ENCODE peak calls at places on chromosomes 1 and 21, in nine cellular contexts. I is CD8-positive, alpha-beta T cell; L is SK-N-MC; V is tibial artery; W is cardiac muscle cell; Y is endodermal cell; B is mammary epithelial cell; T is HCT116; Q is K562. E is an unnamed sample.

GRCh38 chr1:3342960-3343359 is 111.5 kb upstream of the ARHGEF16 start:
- DNase-seq in Y (no peak), W (no peak), L (no peak), V (no peak), I (no peak), T (no peak), Q (no peak), B (no peak), E (no peak)

GRCh38 chr21:37380349-37381323 is 14.1 kb downstream of the DYRK1A start:
- DNase-seq in B (peak; percentile 33), L (no peak), T (no peak), W (no peak), Q (peak; percentile 51), V (no peak), I (no peak), Y (no peak), E (no peak)

GRCh38 chr21:35113064-35113463 is 64.0 kb upstream of the RUNX1 start:
- DNase-seq in I (no peak), Y (no peak), L (no peak), V (no peak), W (no peak), T (no peak), Q (peak; percentile 43), B (peak; percentile 78), E (no peak)

GRCh38 chr21:29657228-29657989 is 282.4 kb downstream of the GRIK1 start:
- DNase-seq in W (no peak), L (no peak), Q (peak; percentile 80), B (no peak), T (no peak), V (no peak), Y (no peak), I (no peak), E (no peak)

GRCh38 chr1:175649416-175649815 is 94.0 kb downstream of the TNR start:
- DNase-seq in Y (peak; percentile 64), B (no peak), L (no peak), I (no peak), Q (no peak), V (no peak), T (no peak), W (no peak), E (no peak)

GRCh38 chr1:86648255-86648654 is 56.1 kb upstream of the SH3GLB1 start:
- DNase-seq in L (no peak), W (no peak), Q (no peak), V (no peak), B (peak; percentile 83), Y (no peak), I (no peak), T (peak; percentile 43), E (no peak)

GRCh38 chr21:38333290-38334272 is 76.8 kb downstream of the KCNJ15 start:
- DNase-seq in Y (peak; percentile 57), W (no peak), V (peak; percentile 60), L (no peak), Q (peak; percentile 17), I (no peak), B (no peak), T (no peak), E (no peak)

GRCh38 chr1:27001570-27002360 is 8.3 kb downstream of the TRNP1 start:
- DNase-seq in V (peak; percentile 80), Y (peak; percentile 61), Q (no peak), B (peak; percentile 94), I (no peak), W (no peak), L (no peak), T (no peak), E (peak; percentile 85)

GRCh38 chr1:185813401-185813979 is 79.3 kb downstream of the HMCN1 start:
- DNase-seq in I (no peak), Q (peak; percentile 69), L (peak; percentile 84), W (peak; percentile 59), T (peak; percentile 43), Y (no peak), V (no peak), B (peak; percentile 45), E (no peak)

GRCh38 chr21:38263493-38263892 is 6.7 kb downstream of the KCNJ15 start:
- DNase-seq in W (no peak), Y (no peak), I (no peak), Q (no peak), L (no peak), T (no peak), B (peak; percentile 58), V (no peak), E (no peak)

GRCh38 chr1:24825174-24825573 is 79.9 kb downstream of the CLIC4 start:
- DNase-seq in V (no peak), W (no peak), B (no peak), T (no peak), Q (no peak), I (no peak), Y (no peak), L (no peak), E (no peak)

GRCh38 chr1:212162635-212163034 is 122.6 kb upstream of the PPP2R5A start:
- DNase-seq in L (no peak), Q (peak; percentile 47), Y (no peak), T (no peak), V (no peak), W (no peak), B (peak; percentile 73), I (peak; percentile 22), E (no peak)

GRCh38 chr1:240967070-240967724 is 355.2 kb upstream of the GREM2 start:
- DNase-seq in V (no peak), Q (no peak), I (no peak), W (peak; percentile 18), B (no peak), T (no peak), Y (no peak), L (no peak), E (no peak)

GRCh38 chr1:26959722-26960624 is at the start of gene KDF1:
- DNase-seq in T (peak; percentile 61), Q (peak; percentile 70), Y (peak; percentile 96), L (no peak), V (no peak), W (peak; percentile 39), I (peak; percentile 69), B (peak; percentile 87), E (peak; percentile 93)

GRCh38 chr1:18783705-18784522 is 75.5 kb downstream of the TAS1R2 start:
- DNase-seq in B (no peak), V (no peak), Q (no peak), W (no peak), T (no peak), I (no peak), L (no peak), Y (peak; percentile 60), E (no peak)

GRCh38 chr1:970242-970972 is 4.1 kb downstream of the PLEKHN1 start:
- DNase-seq in W (no peak), L (no peak), B (no peak), Y (peak; percentile 76), Q (no peak), V (no peak), T (no peak), I (no peak), E (no peak)

GRCh38 chr1:115070993-115071661 is 18.2 kb downstream of the TSPAN2 start:
- DNase-seq in Y (no peak), B (no peak), T (no peak), Q (no peak), I (no peak), W (no peak), V (no peak), L (no peak), E (no peak)

GRCh38 chr1:115067460-115067859 is 21.8 kb downstream of the TSPAN2 start:
- DNase-seq in W (no peak), I (no peak), Y (no peak), Q (no peak), L (no peak), T (no peak), B (peak; percentile 76), V (no peak), E (no peak)

GRCh38 chr1:115069626-115070308 is 19.5 kb downstream of the TSPAN2 start:
- DNase-seq in L (no peak), T (no peak), W (no peak), I (no peak), Y (no peak), B (peak; percentile 60), Q (no peak), V (no peak), E (no peak)

GRCh38 chr1:115069186-115069585 is 20.1 kb downstream of the TSPAN2 start:
- DNase-seq in Y (no peak), I (no peak), L (no peak), Q (no peak), W (no peak), V (peak; percentile 85), T (no peak), B (peak; percentile 87), E (no peak)

GRCh38 chr1:115068780-115069179 is 20.5 kb downstream of the TSPAN2 start:
- DNase-seq in T (no peak), I (no peak), W (no peak), Y (no peak), V (no peak), L (no peak), Q (no peak), B (peak; percentile 58), E (no peak)
- H3K27ac ChIP-seq in T (no peak overlapping the region), I (no peak overlapping the region), W (peak overlapping the region; percentile 81), Y (no peak overlapping the region), V (peak overlapping the region; percentile 84), L (no peak overlapping the region), Q (no peak overlapping the region), B (peak overlapping the region; percentile 41), E (no peak overlapping the region)

DNA sequence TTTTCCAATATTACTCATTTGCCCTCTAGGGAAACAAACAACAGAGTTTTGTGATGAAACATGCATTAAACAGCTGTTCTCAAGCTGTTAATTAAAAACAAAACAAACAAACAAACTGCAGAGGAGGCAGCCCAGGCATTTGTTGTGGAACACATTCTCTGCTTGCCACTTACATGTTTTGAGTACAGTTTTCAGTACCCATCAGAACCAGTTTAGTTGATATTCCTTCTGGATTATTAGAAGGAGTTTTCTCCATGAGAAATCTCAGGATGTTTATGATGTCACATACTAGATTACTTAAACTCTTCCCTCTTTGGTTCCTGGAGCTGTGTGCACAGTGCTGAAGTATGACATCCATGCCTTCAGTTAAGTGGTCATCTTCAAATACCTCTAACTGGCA is at the start of gene OR2T6:
- DNase-seq in T (no peak), Y (no peak), V (no peak), B (no peak), W (no peak), I (no peak), Q (no peak), L (no peak), E (no peak)
- H3K9me3 ChIP-seq in T (peaks cover 5% of the 10 kb centered on the region), Y (peaks cover 79% of the 10 kb centered on the region), V (no peaks in the 10 kb centered on the region), B (peaks cover 9% of the 10 kb centered on the region), W (no peaks in the 10 kb centered on the region), I (no peaks in the 10 kb centered on the region), Q (no peaks in the 10 kb centered on the region), L (no peaks in the 10 kb centered on the region), E (no peaks in the 10 kb centered on the region)

DNA sequence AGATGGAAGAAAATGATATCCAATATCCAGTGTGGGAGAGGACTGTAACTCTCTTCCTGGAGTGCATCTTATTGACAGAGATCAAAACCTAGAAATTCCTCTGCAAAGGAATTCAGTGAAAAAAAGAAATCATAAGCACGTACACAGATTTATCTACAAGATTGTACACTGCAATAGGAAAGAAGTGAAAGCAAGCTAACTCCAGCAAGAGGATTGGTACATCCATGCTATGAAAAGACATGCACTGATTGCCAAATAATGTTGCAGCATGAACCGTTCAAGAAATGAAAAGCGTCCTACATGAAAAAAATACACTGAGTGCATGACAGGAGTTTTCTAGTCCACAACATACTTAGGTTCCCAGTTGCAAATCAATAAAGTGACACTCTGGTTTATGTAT is 1.9 kb upstream of the MGST3 start:
- DNase-seq in V (no peak), T (no peak), B (no peak), I (no peak), Q (no peak), L (no peak), Y (no peak), W (no peak), E (no peak)
- H3K27ac ChIP-seq in V (no peak overlapping the region), T (no peak overlapping the region), B (no peak overlapping the region), I (no peak overlapping the region), Q (no peak overlapping the region), L (no peak overlapping the region), Y (no peak overlapping the region), W (no peak overlapping the region), E (no peak overlapping the region)

GRCh38 chr1:231337472-231338269 is at the start of gene EXOC8:
- DNase-seq in Q (peak; percentile 99), T (peak; percentile 94), Y (peak; percentile 99), B (peak; percentile 97), W (peak; percentile 97), I (peak; percentile 97), V (peak; percentile 98), L (peak; percentile 96), E (peak; percentile 94)
- H3K9me3 ChIP-seq in Q (no peaks in the 10 kb centered on the region), T (no peaks in the 10 kb centered on the region), Y (no peaks in the 10 kb centered on the region), B (no peaks in the 10 kb centered on the region), W (no peaks in the 10 kb centered on the region), I (no peaks in the 10 kb centered on the region), V (no peaks in the 10 kb centered on the region), L (no peaks in the 10 kb centered on the region), E (no peaks in the 10 kb centered on the region)

E was measured in left lung.